ENCODE peak calls at places on chromosome 6, in six cellular contexts. U, I, F, G, M and D are unnamed samples.

GRCh38 chr6:140779341-140779740 is 1353.4 kb upstream of the GJE1 start:
- DNase-seq in U (no peak), I (no peak), F (no peak), G (peak; percentile 54), M (no peak), D (peak; percentile 44)

GRCh38 chr6:106728296-106728870 is 99.0 kb downstream of the QRSL1 start:
- DNase-seq in U (no peak), I (no peak), F (no peak), G (no peak), M (no peak), D (no peak)

GRCh38 chr6:76774750-76775396 is 688.4 kb downstream of the HTR1B start:
- DNase-seq in U (no peak), I (no peak), F (no peak), G (no peak), M (no peak), D (no peak)

GRCh38 chr6:157867155-157867559 is 44.1 kb downstream of the SNX9 start:
- DNase-seq in U (no peak), I (no peak), F (no peak), G (peak; percentile 67), M (no peak), D (no peak)

GRCh38 chr6:168052291-168052891 is 26.6 kb downstream of the FRMD1 start:
- DNase-seq in U (no peak), I (no peak), F (no peak), G (no peak), M (no peak), D (no peak)

GRCh38 chr6:64777941-64778785 is 928.9 kb downstream of the EYS start:
- DNase-seq in U (no peak), I (no peak), F (no peak), G (peak; percentile 10), M (no peak), D (no peak)

GRCh38 chr6:67976486-67976885 is 658.6 kb upstream of the ADGRB3 start:
- DNase-seq in U (no peak), I (no peak), F (no peak), G (no peak), M (no peak), D (no peak)

GRCh38 chr6:167898673-167899311 is 72.1 kb downstream of the AFDN start:
- DNase-seq in U (no peak), I (no peak), F (no peak), G (peak; percentile 68), M (no peak), D (no peak)

GRCh38 chr6:104638841-104639290 is 220.9 kb downstream of the HACE1 start:
- DNase-seq in U (no peak), I (no peak), F (no peak), G (no peak), M (no peak), D (no peak)

GRCh38 chr6:79408598-79408997 is 128.6 kb downstream of the LCA5 start:
- DNase-seq in U (no peak), I (no peak), F (no peak), G (no peak), M (no peak), D (no peak)

GRCh38 chr6:30200551-30201281 is 12.5 kb downstream of the TRIM26 start:
- DNase-seq in U (no peak), I (peak; percentile 75), F (no peak), G (no peak), M (no peak), D (no peak)

GRCh38 chr6:43768983-43769525 is 957 bp upstream of the VEGFA start:
- DNase-seq in U (no peak), I (no peak), F (no peak), G (peak; percentile 91), M (peak; percentile 96), D (no peak)

GRCh38 chr6:16819752-16820151 is 58.5 kb upstream of the ATXN1 start:
- DNase-seq in U (no peak), I (no peak), F (no peak), G (peak; percentile 30), M (no peak), D (no peak)